ENCODE peak calls at places on chromosome 12, in eight cellular contexts. O, Y, J, U, B, V, N and L are unnamed samples.

GRCh38 chr12:109111775-109112491 is 4.5 kb upstream of the ACACB start:
- DNase-seq in Y (peak), O (no peak), J (peak), V (peak), B (no peak), U (peak), N (peak), L (no peak)

GRCh38 chr12:49054524-49054923 is 6.1 kb downstream of the KMT2D start:
- DNase-seq in J (no peak), V (no peak), U (no peak), B (no peak), O (no peak), Y (no peak), N (no peak), L (no peak)

GRCh38 chr12:62840311-62840710 is 94.6 kb downstream of the PPM1H start:
- DNase-seq in U (peak), O (no peak), Y (no peak), V (no peak), J (no peak), B (no peak), N (no peak), L (no peak)

GRCh38 chr12:116306968-116307367 is 29.5 kb upstream of the MED13L start:
- DNase-seq in B (no peak), V (no peak), J (no peak), U (no peak), N (no peak), O (no peak), Y (no peak), L (no peak)

GRCh38 chr12:49603721-49604120 is 1.7 kb downstream of the FAM186B start:
- DNase-seq in Y (no peak), V (no peak), B (no peak), J (no peak), N (no peak), U (no peak), O (no peak), L (no peak)

GRCh38 chr12:84136862-84137367 is 775.7 kb downstream of the SLC6A15 start:
- DNase-seq in B (no peak), J (no peak), V (no peak), Y (no peak), N (no peak), O (no peak), U (peak), L (no peak)

GRCh38 chr12:54981796-54982195 is 2.8 kb downstream of the TESPA1 start:
- DNase-seq in O (no peak), J (peak), U (no peak), B (no peak), Y (peak), V (no peak), N (no peak), L (no peak)

GRCh38 chr12:50639721-50640120 is 124.2 kb upstream of the ATF1 start:
- DNase-seq in V (no peak), Y (no peak), B (no peak), O (no peak), U (peak), J (no peak), N (no peak), L (no peak)

GRCh38 chr12:10701226-10701681 is 21.9 kb downstream of the YBX3 start:
- DNase-seq in U (no peak), J (peak), O (peak), Y (peak), V (no peak), B (no peak), N (no peak), L (no peak)

GRCh38 chr12:51349026-51349425 is 2.5 kb upstream of the CELA1 start:
- DNase-seq in V (no peak), J (no peak), B (peak), U (peak), N (no peak), Y (no peak), O (peak), L (no peak)

GRCh38 chr12:124321040-124321481 is 26.2 kb downstream of the RFLNA start:
- DNase-seq in J (peak), Y (peak), N (peak), U (peak), O (no peak), V (peak), B (no peak), L (no peak)

GRCh38 chr12:43104524-43104923 is 447.5 kb downstream of the ADAMTS20 start:
- DNase-seq in J (no peak), N (no peak), B (peak), V (no peak), Y (no peak), O (no peak), U (peak), L (no peak)

GRCh38 chr12:91094957-91095356 is 16.3 kb downstream of the LUM start:
- DNase-seq in Y (no peak), J (no peak), N (no peak), O (no peak), V (no peak), B (no peak), U (no peak), L (no peak)

GRCh38 chr12:89180496-89180895 is 171.8 kb downstream of the DUSP6 start:
- DNase-seq in N (no peak), U (no peak), B (no peak), O (no peak), V (no peak), Y (no peak), J (no peak), L (no peak)

GRCh38 chr12:81034926-81035325 is 43.0 kb upstream of the ACSS3 start:
- DNase-seq in V (no peak), N (no peak), B (no peak), J (no peak), O (no peak), U (no peak), Y (no peak), L (no peak)

GRCh38 chr12:31722580-31722979 is 6.2 kb downstream of the AMN1 start:
- DNase-seq in U (no peak), V (no peak), N (no peak), B (no peak), Y (no peak), O (no peak), J (no peak), L (no peak)

GRCh38 chr12:64767495-64767894 is 8.3 kb upstream of the GNS start:
- DNase-seq in U (peak), Y (no peak), J (no peak), B (no peak), V (no peak), O (no peak), N (no peak), L (no peak)

GRCh38 chr12:2248901-2249381 is 196.2 kb downstream of the CACNA1C start:
- DNase-seq in V (no peak), Y (no peak), U (no peak), N (no peak), B (peak), J (peak), O (no peak), L (no peak)

GRCh38 chr12:52313926-52314325 is 7.3 kb downstream of the KRT83 start:
- DNase-seq in O (no peak), J (no peak), N (no peak), Y (no peak), B (no peak), U (no peak), V (no peak), L (no peak)